ENCODE peak calls at places on chromosomes 4 and X, in five cellular contexts. Z is activated CD4-positive, alpha-beta memory T cell treated with anti-CD3 and anti-CD28 coated beads for 36 hours; C is OCI-LY7; W is AG20443; X is K562. Q is an unnamed sample.

GRCh38 chrX:150365051-150365952 is 2.2 kb downstream of the MAMLD1 start:
- DNase-seq in W (peak; percentile 59), Z (peak; percentile 76), C (no peak), X (peak; percentile 38), Q (peak; percentile 63)

GRCh38 chr4:138405439-138405838 is 163.3 kb upstream of the SLC7A11 start:
- DNase-seq in Z (no peak), C (no peak), W (no peak), X (no peak), Q (no peak)

GRCh38 chr4:122450847-122451246 is 5.7 kb downstream of the IL2 start:
- DNase-seq in W (peak; percentile 12), X (peak; percentile 12), Z (peak; percentile 34), C (peak; percentile 4), Q (no peak)

GRCh38 chr4:68368566-68369473 is 18.9 kb upstream of the YTHDC1 start:
- DNase-seq in C (no peak), Z (no peak), W (peak; percentile 70), X (no peak), Q (no peak)

GRCh38 chrX:71103110-71103983 is 3.2 kb downstream of the CXorf65 start:
- DNase-seq in Z (peak; percentile 71), W (no peak), C (peak; percentile 60), X (peak; percentile 94), Q (no peak)

GRCh38 chrX:8815460-8816065 is 14.4 kb upstream of the FAM9A start:
- DNase-seq in C (peak; percentile 39), Z (no peak), W (peak; percentile 48), X (peak; percentile 55), Q (peak; percentile 27)

GRCh38 chrX:42776195-42776594 is 1.8 kb downstream of the PPP1R2C start:
- DNase-seq in X (no peak), Z (no peak), C (peak; percentile 66), W (no peak), Q (no peak)

GRCh38 chr4:80097395-80098177 is 24.6 kb upstream of the ANTXR2 start:
- DNase-seq in Z (no peak), W (peak; percentile 91), C (no peak), X (peak; percentile 22), Q (no peak)

GRCh38 chrX:150869450-150869849 is 29.0 kb downstream of the CD99L2 start:
- DNase-seq in Z (no peak), C (no peak), W (peak; percentile 19), X (no peak), Q (no peak)

GRCh38 chr4:184364100-184364921 is 110.0 kb downstream of the IRF2 start:
- DNase-seq in C (peak; percentile 82), Z (no peak), X (no peak), W (no peak), Q (no peak)